ENCODE peak calls at places on chromosomes 6 and 20, in eight cellular contexts. H is HL-60, A is RPMI8226, O is A172, T is MM.1S, P is dermis microvascular lymphatic vessel endothelial cell, Q is NCI-H2081, N is A549. G is an unnamed sample.

GRCh38 chr20:3158968-3159431 is 665 bp downstream of the FASTKD5 start:
- DNase-seq in P (peak; percentile 15), T (no peak), A (no peak), N (peak; percentile 28), O (peak; percentile 21), Q (no peak), H (no peak), G (no peak)

GRCh38 chr6:101595276-101595675 is 201.8 kb downstream of the GRIK2 start:
- DNase-seq in P (no peak), T (no peak), H (no peak), N (no peak), A (no peak), Q (no peak), O (no peak), G (no peak)

GRCh38 chr6:15066433-15067337 is 179.2 kb upstream of the JARID2 start:
- DNase-seq in N (peak; percentile 7), A (no peak), T (no peak), H (peak; percentile 94), Q (no peak), P (peak; percentile 63), O (peak; percentile 85), G (no peak)

GRCh38 chr6:85078071-85078470 is 313.7 kb upstream of the TBX18 start:
- DNase-seq in H (no peak), A (no peak), N (peak; percentile 23), T (no peak), P (peak; percentile 34), Q (no peak), O (peak; percentile 93), G (no peak)

GRCh38 chr6:147108256-147108910 is 95.8 kb upstream of the STXBP5 start:
- DNase-seq in N (no peak), P (no peak), H (no peak), T (no peak), Q (no peak), O (no peak), A (no peak), G (peak; percentile 37)

GRCh38 chr20:31542201-31542842 is 28.1 kb downstream of the HM13 start:
- DNase-seq in N (no peak), H (no peak), P (no peak), Q (no peak), O (peak; percentile 82), A (no peak), T (no peak), G (no peak)

GRCh38 chr6:16936893-16937292 is 165.0 kb upstream of the STMND1 start:
- DNase-seq in P (no peak), Q (no peak), T (no peak), N (no peak), H (no peak), O (no peak), A (no peak), G (no peak)

GRCh38 chr20:38153011-38153329 is 12.1 kb downstream of the TGM2 start:
- DNase-seq in Q (no peak), H (no peak), T (no peak), N (peak; percentile 67), P (no peak), O (no peak), A (no peak), G (no peak)

GRCh38 chr6:33304216-33304615 is 5.5 kb upstream of the RGL2 start:
- DNase-seq in A (no peak), Q (no peak), P (no peak), T (no peak), O (no peak), H (no peak), N (no peak), G (no peak)

GRCh38 chr20:40766790-40767529 is 77.9 kb upstream of the MAFB start:
- DNase-seq in O (no peak), N (no peak), Q (no peak), T (no peak), H (no peak), A (no peak), P (no peak), G (no peak)

GRCh38 chr6:156787569-156788492 is 10.7 kb downstream of the ARID1B start:
- DNase-seq in T (no peak), A (no peak), N (no peak), H (no peak), Q (no peak), O (no peak), P (no peak), G (no peak)

GRCh38 chr6:34630040-34630439 is 66.5 kb downstream of the ILRUN start:
- DNase-seq in A (no peak), T (no peak), O (peak; percentile 87), H (no peak), P (peak; percentile 92), Q (no peak), N (peak; percentile 76), G (no peak)

GRCh38 chr6:57317060-57317943 is at the start of gene PRIM2:
- DNase-seq in T (peak; percentile 90), N (peak; percentile 83), Q (peak; percentile 85), O (peak; percentile 78), H (peak; percentile 73), A (peak; percentile 92), P (peak; percentile 87), G (peak; percentile 64)

GRCh38 chr20:46520976-46521579 is 7.7 kb upstream of the ZNF334 start:
- DNase-seq in P (peak; percentile 77), N (peak; percentile 67), H (peak; percentile 49), O (peak; percentile 63), A (peak; percentile 70), T (peak; percentile 72), Q (peak; percentile 53), G (peak; percentile 29)

GRCh38 chr6:151247510-151247909 is 7.7 kb downstream of the AKAP12 start:
- DNase-seq in T (no peak), O (no peak), N (no peak), A (no peak), P (no peak), H (no peak), Q (no peak), G (no peak)

G was measured in DMS153.